ENCODE peak calls at places on chromosomes 6 and 20, in eight cellular contexts. B is fibroblast of lung; X is endothelial cell; G is stimulated activated CD4-positive, alpha-beta T cell treated with anti-CD3 and anti-CD28 coated beads, Interleukin-1b, Interleukin-23, amount 100 ng/mL, for 24 hours; Z is non-pigmented ciliary epithelial cell; U is CD4-positive, alpha-beta T cell; A is NCI-H524; L is heart left ventricle. P is an unnamed sample.
A peak's percentile ranks its signal among the peaks of the same experiment; 100 is the strongest.

GRCh38 chr6:75349262-75349984 is 64.8 kb upstream of the TMEM30A start:
- DNase-seq in B (peak; percentile 22), X (peak; percentile 44), G (no peak), Z (no peak), U (no peak), A (peak; percentile 52), L (peak; percentile 42), P (no peak)

GRCh38 chr6:27839303-27840081 is 72.7 kb downstream of the OR2B2 start:
- DNase-seq in B (peak; percentile 77), X (no peak), G (no peak), Z (no peak), U (no peak), A (no peak), L (peak; percentile 31), P (no peak)

GRCh38 chr6:170024940-170025339 is 265.9 kb downstream of the DLL1 start:
- DNase-seq in B (peak; percentile 94), X (no peak), G (no peak), Z (no peak), U (no peak), A (peak; percentile 62), L (peak; percentile 41), P (peak; percentile 4)

GRCh38 chr6:9851541-9852380 is 563.1 kb downstream of the TFAP2A start:
- DNase-seq in B (no peak), X (no peak), G (no peak), Z (no peak), U (no peak), A (peak; percentile 14), L (no peak), P (no peak)

GRCh38 chr6:167825059-167825758 is 1.5 kb upstream of the AFDN start:
- DNase-seq in B (peak; percentile 42), X (no peak), G (no peak), Z (no peak), U (no peak), A (no peak), L (no peak), P (no peak)

GRCh38 chr20:1624811-1625690 is 5.2 kb upstream of the SIRPB1 start:
- DNase-seq in B (no peak), X (no peak), G (no peak), Z (no peak), U (no peak), A (no peak), L (no peak), P (no peak)

GRCh38 chr6:29792123-29793035 is 35.2 kb upstream of the HLA-G start:
- DNase-seq in B (no peak), X (peak; percentile 49), G (peak; percentile 37), Z (no peak), U (peak; percentile 70), A (no peak), L (peak; percentile 75), P (no peak)

GRCh38 chr20:7503501-7503900 is 436.8 kb downstream of the HAO1 start:
- DNase-seq in B (no peak), X (no peak), G (no peak), Z (no peak), U (no peak), A (no peak), L (no peak), P (no peak)

GRCh38 chr20:32830437-32830836 is 10.7 kb downstream of the MAPRE1 start:
- DNase-seq in B (peak; percentile 53), X (no peak), G (no peak), Z (no peak), U (no peak), A (no peak), L (no peak), P (no peak)

GRCh38 chr6:6987749-6988148 is 120.0 kb upstream of the RREB1 start:
- DNase-seq in B (no peak), X (no peak), G (no peak), Z (no peak), U (no peak), A (peak; percentile 7), L (no peak), P (no peak)

GRCh38 chr20:47204008-47204745 is 152.3 kb downstream of the ZMYND8 start:
- DNase-seq in B (peak; percentile 46), X (no peak), G (no peak), Z (peak; percentile 35), U (no peak), A (no peak), L (no peak), P (no peak)

GRCh38 chr6:27894839-27895762 is 17.1 kb downstream of the OR2B2 start:
- DNase-seq in B (peak; percentile 91), X (peak; percentile 43), G (no peak), Z (no peak), U (no peak), A (peak; percentile 88), L (peak; percentile 60), P (peak; percentile 75)

GRCh38 chr20:62365814-62366369 is 1.2 kb downstream of the LAMA5 start:
- DNase-seq in B (no peak), X (no peak), G (no peak), Z (no peak), U (no peak), A (no peak), L (peak; percentile 49), P (no peak)

GRCh38 chr6:34235605-34236422 is 859 bp upstream of the HMGA1 start:
- DNase-seq in B (peak; percentile 74), X (no peak), G (no peak), Z (no peak), U (peak; percentile 53), A (peak; percentile 40), L (peak; percentile 71), P (no peak)

P was measured in AG04450.